ENCODE peak calls at places on chromosome 18, in five cellular contexts. L is sigmoid colon, E is H1, N is GM23338, Y is HCT116. B is an unnamed sample.

GRCh38 chr18:68147728-68148127 is 567.2 kb downstream of the TMX3 start:
- DNase-seq in L (no peak), E (no peak), N (no peak), Y (no peak), B (no peak)

GRCh38 chr18:25517881-25518715 is 166.1 kb upstream of the ZNF521 start:
- DNase-seq in L (no peak), E (no peak), N (no peak), Y (no peak), B (no peak)

GRCh38 chr18:58813821-58814220 is 50.9 kb upstream of the ZNF532 start:
- DNase-seq in L (no peak), E (no peak), N (no peak), Y (no peak), B (no peak)

GRCh38 chr18:73662440-73662839 is 485.2 kb downstream of the FBXO15 start:
- DNase-seq in L (no peak), E (no peak), N (no peak), Y (no peak), B (no peak)

GRCh38 chr18:77133920-77134496 is 1.4 kb upstream of the MBP start:
- DNase-seq in L (peak; percentile 83), E (no peak), N (no peak), Y (no peak), B (peak; percentile 89)

GRCh38 chr18:21316296-21316695 is 74.3 kb downstream of the GREB1L start:
- DNase-seq in L (no peak), E (no peak), N (no peak), Y (no peak), B (no peak)

GRCh38 chr18:4844320-4844719 is 352.7 kb downstream of the AKAIN1 start:
- DNase-seq in L (no peak), E (no peak), N (no peak), Y (no peak), B (no peak)

GRCh38 chr18:26017929-26018328 is 72.5 kb downstream of the SS18 start:
- DNase-seq in L (no peak), E (no peak), N (no peak), Y (no peak), B (no peak)

GRCh38 chr18:11310476-11311086 is 161.2 kb upstream of the PIEZO2 start:
- DNase-seq in L (no peak), E (no peak), N (peak; percentile 76), Y (peak; percentile 22), B (no peak)

GRCh38 chr18:73805991-73806390 is 341.6 kb downstream of the FBXO15 start:
- DNase-seq in L (no peak), E (no peak), N (peak; percentile 67), Y (no peak), B (no peak)

GRCh38 chr18:55582325-55582724 is 5.7 kb downstream of the TCF4 start:
- DNase-seq in L (no peak), E (peak; percentile 31), N (peak; percentile 82), Y (no peak), B (no peak)

GRCh38 chr18:36328916-36329315 is 31.4 kb downstream of the FHOD3 start:
- DNase-seq in L (no peak), E (no peak), N (no peak), Y (no peak), B (no peak)

GRCh38 chr18:11654736-11655604 is 34.1 kb upstream of the GNAL start:
- DNase-seq in L (no peak), E (peak; percentile 13), N (peak; percentile 77), Y (peak; percentile 27), B (no peak)

GRCh38 chr18:9658111-9658641 is 43.8 kb upstream of the PPP4R1 start:
- DNase-seq in L (no peak), E (no peak), N (no peak), Y (peak; percentile 60), B (no peak)

GRCh38 chr18:64936671-64937070 is 787.8 kb upstream of the LINC00305 start:
- DNase-seq in L (no peak), E (no peak), N (no peak), Y (no peak), B (no peak)

GRCh38 chr18:35089382-35089781 is 48.2 kb downstream of the MAPRE2 start:
- DNase-seq in L (no peak), E (no peak), N (no peak), Y (no peak), B (no peak)

DNA sequence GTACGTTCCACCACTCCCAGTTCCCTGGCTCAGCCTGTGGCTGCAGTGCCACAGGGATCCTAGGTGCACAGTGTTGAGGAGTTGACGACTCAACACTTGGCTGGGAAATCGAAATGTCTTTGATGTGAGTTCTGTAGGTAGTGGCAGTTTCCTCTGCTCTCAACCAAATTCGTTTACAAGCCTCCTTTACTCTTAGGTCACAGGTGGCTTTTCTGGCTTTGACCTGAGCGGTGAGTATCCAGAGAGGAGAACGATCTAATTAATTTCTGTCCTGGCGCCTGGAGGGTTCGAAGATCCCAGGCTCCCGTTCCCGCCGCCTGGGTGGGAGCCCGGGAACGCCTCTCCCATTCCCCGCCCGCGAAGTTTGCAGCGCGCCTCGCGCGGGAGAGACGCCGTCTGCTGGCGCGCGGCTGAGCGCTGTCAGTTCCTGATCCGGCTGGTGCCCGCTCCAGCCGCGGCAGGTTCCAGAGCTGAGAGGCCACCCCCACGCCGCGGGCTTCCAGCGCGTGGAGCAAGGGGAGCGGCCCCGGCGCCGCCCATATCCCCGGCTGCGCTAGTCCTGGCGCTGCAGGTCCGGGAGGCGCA is at the start of gene LAMA3:
- DNase-seq in L (peak; percentile 77), E (no peak), N (peak; percentile 59), Y (no peak), B (peak; percentile 80)
- TF ChIP-seq CTCF in L (no peak), E (peak; percentile 13), N (peak; percentile 25), Y (no peak), B (no peak)

GRCh38 chr18:28114472-28114871 is 62.5 kb downstream of the CDH2 start:
- DNase-seq in L (no peak), E (no peak), N (no peak), Y (no peak), B (no peak)

GRCh38 chr18:28113271-28114023 is 63.5 kb downstream of the CDH2 start:
- DNase-seq in L (no peak), E (no peak), N (no peak), Y (no peak), B (no peak)

GRCh38 chr18:28110924-28111323 is 66.0 kb downstream of the CDH2 start:
- DNase-seq in L (no peak), E (no peak), N (peak; percentile 18), Y (no peak), B (no peak)

GRCh38 chr18:28109781-28110460 is 67.0 kb downstream of the CDH2 start:
- DNase-seq in L (no peak), E (no peak), N (no peak), Y (no peak), B (no peak)

DNA sequence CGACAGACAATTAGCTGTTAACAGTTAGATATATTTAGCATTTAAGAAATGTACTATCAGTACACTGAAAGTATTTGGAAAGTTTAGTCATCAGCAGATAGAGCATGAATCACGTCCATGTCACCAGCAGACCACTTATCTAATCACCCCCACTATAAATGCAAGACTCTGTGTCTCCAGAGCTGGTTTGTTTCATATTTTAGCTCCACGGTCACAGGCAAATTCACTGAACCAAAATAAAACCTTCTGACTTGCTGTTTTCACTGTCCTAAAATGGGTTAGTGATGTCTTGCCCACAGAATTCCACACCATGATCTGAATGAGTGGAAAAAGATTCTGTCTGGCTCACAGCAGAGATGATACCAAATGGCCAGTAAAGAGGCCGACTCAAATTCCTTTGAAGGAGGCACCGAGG is 64.9 kb downstream of the CDH2 start:
- DNase-seq in L (no peak), E (no peak), N (no peak), Y (no peak), B (no peak)
- TF ChIP-seq POLR2AphosphoS5 in L (no peak), E (no peak), N (no peak), Y (no peak), B (no peak)

GRCh38 chr18:80200171-80200931 is 47.0 kb downstream of the PARD6G start:
- DNase-seq in L (peak; percentile 52), E (no peak), N (peak; percentile 55), Y (no peak), B (no peak)
- TF ChIP-seq CTCF in L (no peak), E (peak; percentile 59), N (peak; percentile 73), Y (no peak), B (no peak)

DNA sequence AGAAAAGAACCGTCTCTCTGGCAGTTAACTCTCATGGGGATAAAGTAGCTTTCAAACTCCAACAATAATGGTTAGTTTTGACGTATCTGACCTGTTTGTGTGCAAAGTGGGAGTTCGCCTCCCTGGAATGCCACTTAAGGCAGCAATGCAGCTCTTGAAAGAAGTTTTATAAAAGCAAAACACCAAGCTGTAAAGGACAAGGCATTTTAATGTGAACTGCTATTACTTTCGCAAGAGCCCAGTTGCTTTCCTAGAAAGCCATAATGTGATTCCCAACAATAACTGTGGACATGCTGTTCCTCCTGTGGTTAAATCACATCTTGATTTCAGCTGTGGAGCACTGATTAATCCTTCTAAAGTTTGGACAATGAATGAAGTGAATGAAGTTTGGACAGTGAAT is 303.7 kb downstream of the PTPRM start:
- DNase-seq in L (no peak), E (no peak), N (no peak), Y (no peak), B (no peak)
- TF ChIP-seq POLR2AphosphoS5 in L (peak; percentile 23), E (no peak), N (no peak), Y (no peak), B (no peak)

GRCh38 chr18:41938445-41938844 is 16.6 kb upstream of the PIK3C3 start:
- DNase-seq in L (no peak), E (no peak), N (peak; percentile 49), Y (no peak), B (no peak)
- TF ChIP-seq CTCF in L (no peak), E (no peak), N (no peak), Y (no peak), B (no peak)

GRCh38 chr18:48161201-48161910 is 230.9 kb upstream of the SMAD2 start:
- DNase-seq in L (peak; percentile 91), E (no peak), N (peak; percentile 82), Y (no peak), B (peak; percentile 90)
- TF ChIP-seq POLR2AphosphoS5 in L (no peak), E (peak; percentile 23), N (peak; percentile 66), Y (peak; percentile 84), B (peak; percentile 47)

GRCh38 chr18:5884375-5884774 is 10.9 kb downstream of the TMEM200C start:
- DNase-seq in L (no peak), E (no peak), N (no peak), Y (no peak), B (no peak)
- TF ChIP-seq CTCF in L (no peak), E (no peak), N (no peak), Y (no peak), B (no peak)

DNA sequence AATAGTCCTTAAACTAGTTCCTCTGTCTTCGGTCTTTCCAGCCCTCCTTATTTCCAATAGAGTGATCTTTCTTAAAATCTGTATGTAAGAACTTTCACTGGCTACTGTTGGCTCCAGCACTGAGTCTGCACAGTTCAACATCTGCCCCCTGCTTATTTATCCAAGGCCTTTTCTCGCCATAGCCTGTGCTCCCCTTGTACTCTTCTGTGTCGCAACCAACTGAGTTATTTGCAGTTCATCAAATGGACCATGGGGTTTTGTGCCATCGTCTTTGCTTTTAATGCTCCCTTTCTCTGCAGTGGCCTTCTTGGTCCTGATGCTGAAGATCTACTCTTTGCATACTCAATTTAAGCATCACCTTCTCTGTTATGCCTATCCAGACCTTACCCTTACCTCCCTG is 77.3 kb downstream of the DSC3 start:
- DNase-seq in L (no peak), E (no peak), N (no peak), Y (no peak), B (no peak)
- TF ChIP-seq POLR2AphosphoS5 in L (no peak), E (no peak), N (no peak), Y (no peak), B (no peak)

GRCh38 chr18:38042496-38042895 is 476.9 kb upstream of the CELF4 start:
- DNase-seq in L (no peak), E (no peak), N (no peak), Y (no peak), B (no peak)
- TF ChIP-seq CTCF in L (no peak), E (no peak), N (no peak), Y (no peak), B (no peak)

B was measured in spleen.